ENCODE peak calls at places on chromosomes 16 and 17, in four cellular contexts. V is IMR-90, R is GM23338, C is HCT116. N is an unnamed sample.

GRCh38 chr17:77527836-77528505 is 387.2 kb downstream of the SEC14L1 start:
- DNase-seq in C (no peak), V (no peak), R (no peak), N (no peak)

GRCh38 chr16:84481051-84481735 is 23.3 kb downstream of the MEAK7 start:
- DNase-seq in C (no peak), R (no peak), V (no peak), N (no peak)

GRCh38 chr17:76696763-76697701 is 13.7 kb downstream of the MXRA7 start:
- DNase-seq in V (no peak), C (no peak), R (no peak), N (peak)

GRCh38 chr17:59558953-59559352 is 6.5 kb upstream of the DHX40 start:
- DNase-seq in C (no peak), V (peak), R (peak), N (peak)

GRCh38 chr17:46072998-46073397 is 73.9 kb downstream of the STH start:
- DNase-seq in C (no peak), V (peak), R (peak), N (peak)

GRCh38 chr16:12291989-12292759 is 315.6 kb downstream of the SNX29 start:
- DNase-seq in V (no peak), C (no peak), R (no peak), N (no peak)

GRCh38 chr17:39737761-39738567 is at the start of gene GRB7:
- DNase-seq in V (no peak), R (peak), C (peak), N (no peak)

GRCh38 chr17:74419862-74420492 is 11.9 kb upstream of the GPRC5C start:
- DNase-seq in R (no peak), C (no peak), V (no peak), N (no peak)

GRCh38 chr16:9481749-9482148 is 390.3 kb downstream of the HAPSTR1 start:
- DNase-seq in C (no peak), R (no peak), V (no peak), N (no peak)

GRCh38 chr17:46942441-46943217 is 19.7 kb downstream of the GOSR2 start:
- DNase-seq in V (peak), C (peak), R (peak), N (peak)

GRCh38 chr17:8630227-8630801 is at the start of gene MYH10:
- DNase-seq in V (no peak), C (no peak), R (no peak), N (no peak)

GRCh38 chr16:73396556-73396955 is 348.6 kb upstream of the ZFHX3 start:
- DNase-seq in R (no peak), C (no peak), V (no peak), N (no peak)

GRCh38 chr16:12628526-12628925 is 175.2 kb downstream of the CPPED1 start:
- DNase-seq in C (no peak), V (no peak), R (no peak), N (no peak)

GRCh38 chr17:82219083-82219482 is 6.4 kb upstream of the CCDC57 start:
- DNase-seq in V (no peak), C (no peak), R (no peak), N (no peak)

GRCh38 chr17:49130891-49131290 is 1.7 kb upstream of the B4GALNT2 start:
- DNase-seq in R (no peak), V (peak), C (no peak), N (peak)

GRCh38 chr17:561118-561517 is 153.5 kb downstream of the VPS53 start:
- DNase-seq in V (peak), R (no peak), C (no peak), N (peak)

GRCh38 chr17:40338058-40338457 is 26.5 kb downstream of the GJD3 start:
- DNase-seq in C (no peak), R (no peak), V (no peak), N (no peak)

DNA sequence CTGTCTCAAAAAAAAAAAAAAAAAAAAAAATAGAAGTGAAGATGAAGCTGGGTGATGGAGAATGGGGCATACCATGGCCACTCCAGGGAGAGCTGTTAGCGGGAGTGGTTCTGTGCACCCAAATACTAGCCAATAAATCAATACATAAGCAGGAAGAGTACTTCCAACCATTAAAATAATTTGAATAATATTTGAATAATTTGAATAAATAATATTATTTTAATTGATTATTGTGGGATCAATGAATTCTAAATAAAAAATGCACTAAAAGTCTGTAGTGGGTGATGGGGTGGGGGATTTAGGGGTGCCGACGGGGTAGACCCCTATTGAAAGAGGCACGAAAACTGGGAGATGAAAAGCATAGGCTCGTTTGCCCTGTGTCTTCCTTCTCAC is 41.4 kb upstream of the CMIP start:
- DNase-seq in C (no peak), R (no peak), V (no peak), N (no peak)
- H2AFZ ChIP-seq in C (no peak), R (no peak), V (peak), N (no peak)

DNA sequence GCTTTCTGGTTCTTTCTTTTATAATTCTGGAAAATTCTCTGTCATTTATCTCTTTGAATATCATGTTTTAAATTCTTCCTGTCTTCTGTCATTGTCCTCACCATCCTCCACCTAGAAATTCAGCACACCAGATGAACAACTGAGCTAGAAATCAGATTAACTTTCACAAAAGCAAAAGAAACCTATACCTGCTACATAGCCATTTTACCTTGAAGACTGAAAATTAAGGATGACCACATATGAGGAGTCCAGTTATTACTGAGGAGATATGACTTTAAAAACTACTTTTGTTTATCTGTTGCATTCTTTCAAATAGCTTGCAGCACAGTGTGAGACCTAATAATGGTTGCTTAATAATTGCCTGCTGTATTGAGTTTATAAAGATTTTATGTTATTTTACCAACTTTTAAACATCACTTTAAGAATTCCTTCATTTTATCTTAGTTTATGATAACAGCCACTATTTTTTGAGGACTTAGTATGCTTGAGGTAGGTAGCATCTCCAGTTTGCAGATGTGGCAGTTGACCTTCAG is 104.3 kb downstream of the BCAS3 start:
- DNase-seq in V (no peak), R (no peak), C (no peak), N (no peak)
- H2AFZ ChIP-seq in V (no peak), R (no peak), C (no peak), N (no peak)

GRCh38 chr16:30437511-30438046 is 7.7 kb upstream of the DCTPP1 start:
- DNase-seq in R (peak), C (no peak), V (no peak), N (no peak)

GRCh38 chr16:30444231-30445148 is 1.2 kb downstream of the SEPHS2 start:
- DNase-seq in C (no peak), R (no peak), V (no peak), N (no peak)

GRCh38 chr16:30434852-30435251 is 5.0 kb upstream of the DCTPP1 start:
- DNase-seq in V (no peak), C (no peak), R (no peak), N (no peak)

GRCh38 chr16:30439720-30440348 is 5.8 kb downstream of the SEPHS2 start:
- DNase-seq in C (no peak), R (no peak), V (no peak), N (no peak)

DNA sequence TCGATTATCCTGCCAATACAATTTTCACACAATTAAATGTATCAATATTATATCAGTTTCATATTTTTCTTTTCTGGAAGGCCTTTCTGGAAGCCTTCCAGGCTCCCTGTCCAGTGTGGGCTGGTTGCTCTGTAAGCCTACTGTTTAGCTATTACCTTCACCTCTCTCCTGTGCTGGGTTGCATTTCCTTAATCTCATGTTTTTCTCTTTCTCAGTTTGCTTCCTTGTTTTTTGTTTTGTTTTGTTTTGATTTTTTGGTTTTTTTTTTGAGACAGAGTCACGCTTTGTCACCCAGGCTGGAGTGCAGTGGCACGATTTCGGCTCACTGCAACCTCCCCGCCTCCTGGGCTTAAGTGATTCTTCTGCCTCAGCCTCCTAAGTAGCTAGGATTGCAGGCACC is 6.8 kb downstream of the SEPHS2 start:
- DNase-seq in R (no peak), V (no peak), C (no peak), N (no peak)
- H2AFZ ChIP-seq in R (no peak), V (no peak), C (no peak), N (no peak)

GRCh38 chr17:42399948-42400843 is 12.0 kb upstream of the STAT3 start:
- DNase-seq in V (no peak), R (peak), C (no peak), N (no peak)
- H2AFZ ChIP-seq in V (no peak), R (peak), C (no peak), N (no peak)

DNA sequence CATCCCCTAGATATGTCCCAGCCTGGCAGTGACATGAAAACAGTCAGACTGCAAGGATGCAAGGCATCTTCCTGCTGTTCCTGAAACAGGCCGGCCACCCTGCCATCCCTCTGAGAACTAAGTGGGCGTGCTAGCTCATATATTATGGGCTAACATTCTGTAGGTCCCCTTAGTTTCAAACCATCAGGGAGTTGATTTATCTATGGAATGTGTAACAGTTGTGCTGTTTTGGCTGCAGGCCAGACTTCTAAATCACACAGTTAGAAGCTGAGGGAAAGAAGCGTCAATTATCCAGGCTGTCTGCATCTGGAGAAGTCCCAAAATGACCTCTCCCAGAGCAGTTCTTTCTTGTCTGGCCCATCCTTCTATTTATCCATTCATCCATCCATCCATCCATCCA is 102.7 kb upstream of the DNAH9 start:
- DNase-seq in C (no peak), V (no peak), R (no peak), N (no peak)
- H2AFZ ChIP-seq in C (no peak), V (no peak), R (no peak), N (no peak)

GRCh38 chr17:68513932-68514331 is 1.7 kb downstream of the PRKAR1A start:
- DNase-seq in V (no peak), R (no peak), C (no peak), N (no peak)

GRCh38 chr17:68511254-68511670 is 968 bp upstream of the PRKAR1A start:
- DNase-seq in V (no peak), C (no peak), R (no peak), N (no peak)

GRCh38 chr17:68512247-68512966 is at the start of gene PRKAR1A:
- DNase-seq in V (peak), R (peak), C (peak), N (peak)

GRCh38 chr17:68512967-68513474 is 791 bp downstream of the PRKAR1A start:
- DNase-seq in C (no peak), V (peak), R (peak), N (peak)

DNA sequence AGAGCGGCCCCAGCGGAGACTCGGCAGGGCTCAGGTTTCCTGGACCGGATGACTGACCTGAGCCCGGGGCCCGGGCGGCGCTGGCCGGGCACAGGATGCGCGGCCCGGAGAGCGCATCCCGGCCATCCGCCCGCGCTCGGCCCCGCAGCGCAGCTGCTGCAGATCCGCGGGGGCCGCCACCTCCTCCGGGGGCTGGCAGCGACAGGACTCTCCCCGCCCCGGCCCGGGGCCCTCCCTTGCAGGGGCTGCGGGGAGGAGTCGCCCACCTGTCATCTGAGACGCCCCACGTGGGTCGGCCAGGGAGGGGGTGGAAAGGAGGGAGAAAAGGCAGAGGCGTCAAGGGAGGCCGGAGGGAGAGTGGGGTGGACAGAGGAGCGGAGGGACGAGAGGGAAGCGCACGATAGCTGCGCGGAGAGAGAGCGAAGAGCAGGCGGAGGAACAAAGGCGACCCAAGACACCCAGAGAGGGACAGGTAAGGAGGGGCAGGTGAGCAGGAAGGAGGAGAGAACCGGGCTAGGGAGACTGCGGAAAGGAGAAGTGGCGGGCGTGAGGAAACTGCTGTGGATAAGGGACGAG is 471 bp upstream of the PRKAR1A start:
- DNase-seq in V (peak), R (peak), C (peak), N (peak)
- H2AFZ ChIP-seq in V (peak), R (peak), C (peak), N (peak)

GRCh38 chr17:55577687-55578086 is 66.4 kb upstream of the SMIM36 start:
- DNase-seq in C (no peak), V (peak), R (no peak), N (no peak)
- H2AFZ ChIP-seq in C (no peak), V (peak), R (peak), N (peak)

DNA sequence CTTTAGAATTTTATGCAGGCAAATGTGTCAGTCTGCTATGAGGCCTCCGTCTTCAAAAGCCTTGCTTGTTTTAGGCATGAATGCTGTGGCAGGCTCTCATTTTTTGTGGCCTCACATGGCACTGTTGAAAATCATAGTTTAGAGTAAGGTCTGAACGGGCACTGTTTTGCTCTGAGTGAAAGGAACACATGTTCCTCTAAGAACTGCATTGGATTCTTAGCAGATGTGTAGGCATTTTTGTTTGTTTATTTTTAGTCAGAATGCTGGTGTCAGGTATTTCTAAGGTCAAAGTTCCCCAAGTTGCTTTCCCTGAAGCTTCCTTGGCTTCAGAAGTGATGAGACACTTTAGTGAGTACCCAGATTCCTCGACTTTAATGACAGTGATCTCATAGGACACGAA is 173.7 kb downstream of the HS3ST3B1 start:
- DNase-seq in R (no peak), C (no peak), V (no peak), N (no peak)
- H2AFZ ChIP-seq in R (no peak), C (no peak), V (no peak), N (no peak)

GRCh38 chr16:75264999-75265910 is 13.8 kb upstream of the BCAR1 start:
- DNase-seq in V (no peak), R (peak), C (no peak), N (peak)
- H2AFZ ChIP-seq in V (peak), R (peak), C (no peak), N (no peak)

N was measured in GM23248.